ENCODE peak calls at places on chromosomes 11 and 22, in seven cellular contexts. Z is psoas muscle; K is MCF 10A; E is nephron progenitor cell; J is CD4-positive, alpha-beta T cell; P is PC-9; W is heart right ventricle. F is an unnamed sample.

GRCh38 chr11:45209904-45210699 is 63.7 kb downstream of the PRDM11 start:
- DNase-seq in P (no peak), W (peak; percentile 84), K (no peak), J (no peak), Z (peak; percentile 80), E (peak; percentile 69), F (no peak)

GRCh38 chr22:46061431-46062231 is 84.7 kb upstream of the WNT7B start:
- DNase-seq in W (no peak), Z (no peak), K (peak; percentile 39), P (no peak), E (no peak), J (no peak), F (no peak)

GRCh38 chr11:10728779-10729472 is 22.1 kb upstream of the CTR9 start:
- DNase-seq in P (no peak), J (no peak), Z (no peak), W (no peak), E (peak; percentile 49), K (no peak), F (no peak)

GRCh38 chr11:113697798-113698407 is 8.2 kb downstream of the TMPRSS5 start:
- DNase-seq in K (no peak), E (no peak), J (no peak), Z (no peak), W (no peak), P (no peak), F (no peak)

GRCh38 chr11:77065878-77066228 is 918 bp upstream of the CAPN5 start:
- DNase-seq in P (no peak), J (no peak), Z (peak; percentile 54), W (peak; percentile 41), K (no peak), E (peak; percentile 32), F (no peak)

GRCh38 chr22:44727148-44727547 is 25.1 kb downstream of the PRR5 start:
- DNase-seq in J (no peak), E (no peak), W (no peak), K (no peak), Z (no peak), P (no peak), F (no peak)

GRCh38 chr11:76610871-76611475 is 59.6 kb downstream of the LRRC32 start:
- DNase-seq in K (no peak), P (no peak), J (no peak), W (peak; percentile 74), Z (no peak), E (peak; percentile 33), F (no peak)

GRCh38 chr11:4063348-4063747 is 31.3 kb upstream of the RRM1 start:
- DNase-seq in W (no peak), J (no peak), E (no peak), Z (no peak), P (no peak), K (no peak), F (no peak)

GRCh38 chr11:69655479-69656394 is 14.8 kb downstream of the CCND1 start:
- DNase-seq in E (no peak), W (no peak), P (no peak), Z (no peak), J (no peak), K (no peak), F (no peak)

GRCh38 chr11:44564653-44565007 is 833 bp upstream of the CD82 start:
- DNase-seq in P (peak; percentile 76), K (peak; percentile 96), Z (peak; percentile 87), W (no peak), E (peak; percentile 27), J (no peak), F (no peak)

GRCh38 chr11:59076876-59077571 is 9.1 kb upstream of the GLYATL1B start:
- DNase-seq in Z (no peak), P (no peak), E (no peak), W (no peak), J (no peak), K (no peak), F (no peak)

GRCh38 chr11:35986958-35987357 is 43.1 kb downstream of the LDLRAD3 start:
- DNase-seq in Z (no peak), K (no peak), J (no peak), W (no peak), P (no peak), E (no peak), F (no peak)

GRCh38 chr22:21646608-21647590 is 4.8 kb downstream of the SDF2L1 start:
- DNase-seq in K (peak; percentile 87), J (peak; percentile 71), Z (peak; percentile 69), E (peak; percentile 78), P (peak; percentile 59), W (peak; percentile 78), F (peak; percentile 70)

GRCh38 chr22:45511847-45512261 is 9.2 kb downstream of the FBLN1 start:
- DNase-seq in W (peak; percentile 73), E (peak; percentile 49), K (peak; percentile 56), Z (peak; percentile 83), J (no peak), P (no peak), F (no peak)

GRCh38 chr11:8092587-8093424 is 11.8 kb downstream of the TUB start:
- DNase-seq in Z (peak; percentile 56), K (peak; percentile 76), P (peak; percentile 31), W (peak; percentile 77), E (peak; percentile 57), J (no peak), F (no peak)

GRCh38 chr11:110297082-110297725 is 790 bp upstream of the RDX start:
- DNase-seq in E (no peak), W (no peak), Z (no peak), P (no peak), J (no peak), K (peak; percentile 21), F (no peak)

GRCh38 chr11:58927393-58928081 is 11.8 kb upstream of the GLYATL1 start:
- DNase-seq in Z (no peak), J (no peak), E (peak; percentile 87), K (no peak), P (no peak), W (no peak), F (no peak)

GRCh38 chr22:46043339-46043738 is 66.4 kb upstream of the WNT7B start:
- DNase-seq in W (no peak), J (no peak), K (no peak), P (no peak), Z (no peak), E (no peak), F (no peak)

GRCh38 chr11:1303196-1303821 is 6.1 kb downstream of the TOLLIP start:
- DNase-seq in W (no peak), J (no peak), Z (no peak), E (no peak), K (peak; percentile 62), P (peak; percentile 80), F (no peak)

GRCh38 chr11:2317354-2318050 is 15.7 kb downstream of the TSPAN32 start:
- DNase-seq in W (no peak), K (no peak), P (no peak), Z (no peak), J (no peak), E (no peak), F (peak; percentile 11)

GRCh38 chr11:130124096-130124495 is 35.5 kb upstream of the ST14 start:
- DNase-seq in P (peak; percentile 84), J (no peak), W (peak; percentile 53), K (peak; percentile 95), E (no peak), Z (peak; percentile 87), F (no peak)

GRCh38 chr22:43852605-43853327 is 9.5 kb downstream of the SULT4A1 start:
- DNase-seq in Z (no peak), K (no peak), E (no peak), J (no peak), W (no peak), P (no peak), F (no peak)

GRCh38 chr11:17898782-17899181 is 114.1 kb downstream of the SERGEF start:
- DNase-seq in P (no peak), E (no peak), K (peak; percentile 29), Z (no peak), W (no peak), J (no peak), F (no peak)

GRCh38 chr11:111526501-111526900 is 11.9 kb downstream of the HOATZ start:
- DNase-seq in K (no peak), E (no peak), J (no peak), W (no peak), P (peak; percentile 2), Z (no peak), F (no peak)

GRCh38 chr11:27610287-27610686 is 90.0 kb downstream of the BDNF start:
- DNase-seq in W (no peak), K (no peak), Z (no peak), J (no peak), E (no peak), P (no peak), F (no peak)
- TF ChIP-seq CTCF in W (no peak), K (no peak), Z (no peak), J (no peak), E (no peak), P (no peak), F (no peak)

GRCh38 chr11:41494716-41495115 is 35.3 kb upstream of the LRRC4C start:
- DNase-seq in K (no peak), Z (no peak), J (no peak), W (no peak), P (no peak), E (no peak), F (no peak)

GRCh38 chr11:41497974-41498373 is 38.5 kb upstream of the LRRC4C start:
- DNase-seq in P (no peak), W (no peak), J (no peak), Z (no peak), K (no peak), E (no peak), F (no peak)

GRCh38 chr11:41499429-41499828 is 40.0 kb upstream of the LRRC4C start:
- DNase-seq in W (no peak), P (no peak), J (no peak), Z (no peak), E (no peak), K (no peak), F (no peak)

DNA sequence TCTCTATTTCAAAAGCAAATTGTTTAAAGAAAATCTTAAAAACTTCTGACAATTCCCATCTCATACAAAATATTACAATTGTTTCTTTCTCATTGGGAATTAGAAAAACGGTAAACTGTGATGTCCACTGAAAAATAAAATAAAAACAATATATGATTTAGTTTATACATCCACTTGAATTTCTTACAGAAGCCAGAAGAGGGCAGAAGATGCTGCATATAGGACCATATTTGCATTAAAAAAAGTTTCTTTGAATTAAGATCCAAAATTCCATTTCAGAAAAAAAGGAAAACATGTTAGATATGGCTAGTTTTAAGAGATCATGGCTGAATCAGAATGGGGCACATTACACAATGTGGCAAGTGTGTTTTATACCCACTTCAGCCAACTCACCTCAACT is 39.3 kb upstream of the LRRC4C start:
- DNase-seq in Z (no peak), W (no peak), K (peak; percentile 5), P (no peak), E (no peak), J (no peak), F (no peak)
- TF ChIP-seq CTCF in Z (no peak), W (peak; percentile 18), K (peak; percentile 55), P (peak; percentile 68), E (peak; percentile 51), J (no peak), F (no peak)

DNA sequence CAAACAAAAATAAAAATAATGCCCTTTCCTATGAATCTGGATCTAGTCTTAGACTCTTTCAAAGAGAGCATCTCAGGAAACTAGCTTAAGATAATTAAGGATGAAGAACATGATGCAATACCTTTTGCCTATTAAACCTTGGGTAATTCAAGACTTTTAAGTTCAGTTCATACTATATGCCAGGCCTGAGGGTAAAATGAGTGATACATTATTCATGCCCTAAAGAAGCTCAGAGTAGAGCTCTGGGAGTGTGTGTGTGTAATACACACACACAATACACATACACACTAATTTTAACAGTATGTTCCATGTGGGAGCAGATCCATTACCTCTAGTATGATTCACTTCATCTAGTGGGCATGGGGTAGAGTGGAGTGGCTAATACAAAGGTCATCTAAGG is 651.4 kb upstream of the CHORDC1 start:
- DNase-seq in W (no peak), K (peak; percentile 41), J (no peak), E (no peak), P (no peak), Z (no peak), F (no peak)
- TF ChIP-seq CTCF in W (no peak), K (no peak), J (no peak), E (no peak), P (no peak), Z (no peak), F (no peak)

GRCh38 chr22:36986242-36986821 is 32.9 kb downstream of the TST start:
- DNase-seq in K (peak; percentile 57), P (no peak), J (no peak), W (no peak), E (peak; percentile 44), Z (no peak), F (no peak)
- TF ChIP-seq CTCF in K (peak; percentile 88), P (peak; percentile 97), J (peak; percentile 50), W (peak; percentile 39), E (peak; percentile 61), Z (peak; percentile 55), F (peak; percentile 65)

F was measured in natural killer cell.